ENCODE peak calls at places on chromosomes 7 and 10, in six cellular contexts. One of them, this sample, is unnamed.

GRCh38 chr10:77841711-77842375 is 84.7 kb downstream of the DLG5 start:
- DNase-seq in anterior cingulate cortex: no peak
- DNase-seq in stimulated activated CD4-positive, alpha-beta T cell treated with anti-CD3 and anti-CD28 coated beads, Interleukin-2, amount 100 ng/mL, for 48 hours: no peak
- DNase-seq in posterior cingulate gyrus: no peak
- DNase-seq in astrocyte of the hippocampus: no peak
- DNase-seq in EH: no peak
- DNase-seq in this sample: no peak

GRCh38 chr7:40965745-40966144 is 737.1 kb downstream of the INHBA start:
- DNase-seq in anterior cingulate cortex: no peak
- DNase-seq in stimulated activated CD4-positive, alpha-beta T cell treated with anti-CD3 and anti-CD28 coated beads, Interleukin-2, amount 100 ng/mL, for 48 hours: no peak
- DNase-seq in posterior cingulate gyrus: no peak
- DNase-seq in astrocyte of the hippocampus: no peak
- DNase-seq in EH: no peak
- DNase-seq in this sample: no peak

GRCh38 chr7:123367508-123368122 is 166.8 kb downstream of the IQUB start:
- DNase-seq in anterior cingulate cortex: no peak
- DNase-seq in stimulated activated CD4-positive, alpha-beta T cell treated with anti-CD3 and anti-CD28 coated beads, Interleukin-2, amount 100 ng/mL, for 48 hours: no peak
- DNase-seq in posterior cingulate gyrus: no peak
- DNase-seq in astrocyte of the hippocampus: peak; percentile 42
- DNase-seq in EH: no peak
- DNase-seq in this sample: peak; percentile 43

GRCh38 chr10:132382231-132382922 is 14.6 kb upstream of the PWWP2B start:
- DNase-seq in anterior cingulate cortex: no peak
- DNase-seq in stimulated activated CD4-positive, alpha-beta T cell treated with anti-CD3 and anti-CD28 coated beads, Interleukin-2, amount 100 ng/mL, for 48 hours: no peak
- DNase-seq in posterior cingulate gyrus: no peak
- DNase-seq in astrocyte of the hippocampus: no peak
- DNase-seq in EH: peak; percentile 86
- DNase-seq in this sample: peak; percentile 40

GRCh38 chr10:5504146-5505072 is 5.0 kb upstream of the CALML5 start:
- DNase-seq in anterior cingulate cortex: no peak
- DNase-seq in stimulated activated CD4-positive, alpha-beta T cell treated with anti-CD3 and anti-CD28 coated beads, Interleukin-2, amount 100 ng/mL, for 48 hours: no peak
- DNase-seq in posterior cingulate gyrus: no peak
- DNase-seq in astrocyte of the hippocampus: no peak
- DNase-seq in EH: no peak
- DNase-seq in this sample: no peak

GRCh38 chr10:80382989-80383388 is 25.4 kb upstream of the PRXL2A start:
- DNase-seq in anterior cingulate cortex: no peak
- DNase-seq in stimulated activated CD4-positive, alpha-beta T cell treated with anti-CD3 and anti-CD28 coated beads, Interleukin-2, amount 100 ng/mL, for 48 hours: peak; percentile 25
- DNase-seq in posterior cingulate gyrus: peak; percentile 17
- DNase-seq in astrocyte of the hippocampus: peak; percentile 62
- DNase-seq in EH: peak; percentile 35
- DNase-seq in this sample: peak; percentile 79

GRCh38 chr7:20249924-20250323 is 32.7 kb upstream of the MACC1 start:
- DNase-seq in anterior cingulate cortex: no peak
- DNase-seq in stimulated activated CD4-positive, alpha-beta T cell treated with anti-CD3 and anti-CD28 coated beads, Interleukin-2, amount 100 ng/mL, for 48 hours: no peak
- DNase-seq in posterior cingulate gyrus: no peak
- DNase-seq in astrocyte of the hippocampus: peak; percentile 96
- DNase-seq in EH: no peak
- DNase-seq in this sample: peak; percentile 93

GRCh38 chr7:139708541-139708940 is 69.3 kb downstream of the HIPK2 start:
- DNase-seq in anterior cingulate cortex: no peak
- DNase-seq in stimulated activated CD4-positive, alpha-beta T cell treated with anti-CD3 and anti-CD28 coated beads, Interleukin-2, amount 100 ng/mL, for 48 hours: no peak
- DNase-seq in posterior cingulate gyrus: no peak
- DNase-seq in astrocyte of the hippocampus: no peak
- DNase-seq in EH: no peak
- DNase-seq in this sample: no peak